ENCODE peak calls at places on chromosomes 6 and 20, in six cellular contexts. E is fibroblast of mammary gland, D is PC-9, I is endodermal cell, P is IMR-90, Y is adipocyte. M is an unnamed sample.

GRCh38 chr6:118896339-118897136 is 2.6 kb downstream of the ASF1A start:
- DNase-seq in E (peak; percentile 63), D (peak; percentile 16), I (no peak), P (peak; percentile 69), Y (peak; percentile 65), M (no peak)

GRCh38 chr6:22470454-22471368 is 98.7 kb upstream of the HDGFL1 start:
- DNase-seq in E (peak; percentile 65), D (peak; percentile 55), I (peak; percentile 43), P (peak; percentile 51), Y (peak; percentile 87), M (no peak)

GRCh38 chr6:135128268-135128914 is 52.7 kb upstream of the MYB start:
- DNase-seq in E (no peak), D (no peak), I (no peak), P (no peak), Y (no peak), M (no peak)

GRCh38 chr20:25338112-25339023 is 52.3 kb downstream of the ABHD12 start:
- DNase-seq in E (no peak), D (no peak), I (no peak), P (no peak), Y (no peak), M (no peak)

GRCh38 chr6:165308926-165309731 is at the start of gene C6orf118:
- DNase-seq in E (peak; percentile 47), D (no peak), I (peak; percentile 94), P (peak; percentile 59), Y (peak; percentile 32), M (peak; percentile 59)

GRCh38 chr6:85660181-85660611 is 17.5 kb upstream of the SYNCRIP start:
- DNase-seq in E (peak; percentile 97), D (no peak), I (no peak), P (peak; percentile 98), Y (peak; percentile 90), M (peak; percentile 57)

GRCh38 chr6:136669299-136669699 is 119.1 kb upstream of the MAP7 start:
- DNase-seq in E (peak; percentile 97), D (no peak), I (no peak), P (peak; percentile 89), Y (peak; percentile 88), M (peak; percentile 82)

GRCh38 chr6:168550326-168550725 is 109.3 kb downstream of the SMOC2 start:
- DNase-seq in E (no peak), D (no peak), I (no peak), P (no peak), Y (no peak), M (no peak)

GRCh38 chr6:170087946-170088348 is 202.9 kb downstream of the DLL1 start:
- DNase-seq in E (no peak), D (no peak), I (no peak), P (no peak), Y (no peak), M (no peak)

GRCh38 chr20:33773412-33774089 is 37.6 kb upstream of the CHMP4B start:
- DNase-seq in E (no peak), D (no peak), I (no peak), P (no peak), Y (no peak), M (no peak)

GRCh38 chr20:23050847-23051627 is 1.6 kb upstream of the THBD start:
- DNase-seq in E (peak; percentile 87), D (peak; percentile 73), I (peak; percentile 98), P (peak; percentile 52), Y (peak; percentile 88), M (peak; percentile 56)

GRCh38 chr20:11445891-11446290 is 471.8 kb upstream of the BTBD3 start:
- DNase-seq in E (peak; percentile 18), D (no peak), I (no peak), P (peak; percentile 56), Y (peak; percentile 73), M (no peak)

GRCh38 chr6:27864906-27865883 is 47.0 kb downstream of the OR2B2 start:
- DNase-seq in E (peak; percentile 99), D (peak; percentile 67), I (peak; percentile 92), P (peak; percentile 99), Y (peak; percentile 98), M (peak; percentile 97)

GRCh38 chr6:163814494-163815364 is 400.2 kb downstream of the QKI start:
- DNase-seq in E (peak; percentile 96), D (no peak), I (no peak), P (peak; percentile 88), Y (peak; percentile 80), M (no peak)

GRCh38 chr6:18339599-18339998 is 47.6 kb upstream of the RNF144B start:
- DNase-seq in E (no peak), D (no peak), I (no peak), P (no peak), Y (no peak), M (no peak)

GRCh38 chr6:23526519-23526918 is 599.5 kb upstream of the NRSN1 start:
- DNase-seq in E (peak; percentile 69), D (no peak), I (no peak), P (peak; percentile 23), Y (no peak), M (no peak)

GRCh38 chr6:33755070-33755869 is 8.6 kb upstream of the IP6K3 start:
- DNase-seq in E (no peak), D (peak; percentile 36), I (no peak), P (no peak), Y (no peak), M (no peak)

GRCh38 chr6:139839506-139840156 is 465.2 kb upstream of the CITED2 start:
- DNase-seq in E (no peak), D (no peak), I (no peak), P (no peak), Y (no peak), M (no peak)

GRCh38 chr6:16764188-16764950 is 3.1 kb upstream of the ATXN1 start:
- DNase-seq in E (peak; percentile 65), D (no peak), I (no peak), P (peak; percentile 76), Y (peak; percentile 80), M (no peak)

GRCh38 chr6:46013639-46014038 is 2.0 kb downstream of the CLIC5 start:
- DNase-seq in E (no peak), D (no peak), I (no peak), P (no peak), Y (no peak), M (no peak)

GRCh38 chr6:169831450-169832246 is 80.2 kb downstream of the ERMARD start:
- DNase-seq in E (peak; percentile 49), D (peak; percentile 37), I (peak; percentile 97), P (peak; percentile 36), Y (peak; percentile 86), M (peak; percentile 14)

GRCh38 chr6:23655502-23655901 is 470.5 kb upstream of the NRSN1 start:
- DNase-seq in E (no peak), D (no peak), I (no peak), P (no peak), Y (no peak), M (no peak)

GRCh38 chr6:143176090-143177021 is 115.7 kb downstream of the AIG1 start:
- DNase-seq in E (peak; percentile 90), D (peak; percentile 9), I (peak; percentile 74), P (peak; percentile 88), Y (peak; percentile 80), M (peak; percentile 35)

GRCh38 chr6:44642870-44643522 is 255.5 kb downstream of the CDC5L start:
- DNase-seq in E (peak; percentile 90), D (no peak), I (no peak), P (peak; percentile 18), Y (no peak), M (no peak)

GRCh38 chr6:164612731-164613130 is 696.7 kb downstream of the C6orf118 start:
- DNase-seq in E (no peak), D (no peak), I (no peak), P (no peak), Y (no peak), M (no peak)

GRCh38 chr6:21164768-21165326 is 428.7 kb upstream of the SOX4 start:
- DNase-seq in E (peak; percentile 22), D (no peak), I (no peak), P (peak; percentile 52), Y (no peak), M (no peak)
- H3K4me3 ChIP-seq in E (no peak overlapping the region), D (no peak overlapping the region), I (no peak overlapping the region), P (no peak overlapping the region), Y (no peak overlapping the region), M (no peak overlapping the region)

DNA sequence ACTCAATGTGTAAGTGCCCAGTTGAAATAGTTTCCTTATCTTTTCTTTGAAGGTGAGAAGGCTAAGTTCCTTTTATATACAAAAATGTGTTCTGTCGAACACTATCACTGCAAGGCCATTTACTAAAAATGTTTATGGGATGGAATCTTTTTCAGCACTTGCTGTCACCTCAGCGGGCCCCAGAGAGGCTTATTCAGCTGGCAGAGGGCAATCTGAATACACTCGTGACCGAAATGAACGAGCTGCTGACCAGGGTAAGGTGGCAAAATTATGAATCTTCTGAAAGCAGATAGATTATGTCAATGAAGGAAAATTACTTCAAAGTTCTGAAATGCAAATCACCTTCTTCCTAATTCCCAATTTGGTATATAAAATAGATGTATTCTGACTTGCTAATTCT is 340.2 kb downstream of the ARHGAP18 start:
- DNase-seq in E (no peak), D (no peak), I (no peak), P (no peak), Y (no peak), M (no peak)
- H3K4me3 ChIP-seq in E (no peak overlapping the region), D (no peak overlapping the region), I (no peak overlapping the region), P (no peak overlapping the region), Y (peak overlapping the region; percentile 44), M (no peak overlapping the region)

DNA sequence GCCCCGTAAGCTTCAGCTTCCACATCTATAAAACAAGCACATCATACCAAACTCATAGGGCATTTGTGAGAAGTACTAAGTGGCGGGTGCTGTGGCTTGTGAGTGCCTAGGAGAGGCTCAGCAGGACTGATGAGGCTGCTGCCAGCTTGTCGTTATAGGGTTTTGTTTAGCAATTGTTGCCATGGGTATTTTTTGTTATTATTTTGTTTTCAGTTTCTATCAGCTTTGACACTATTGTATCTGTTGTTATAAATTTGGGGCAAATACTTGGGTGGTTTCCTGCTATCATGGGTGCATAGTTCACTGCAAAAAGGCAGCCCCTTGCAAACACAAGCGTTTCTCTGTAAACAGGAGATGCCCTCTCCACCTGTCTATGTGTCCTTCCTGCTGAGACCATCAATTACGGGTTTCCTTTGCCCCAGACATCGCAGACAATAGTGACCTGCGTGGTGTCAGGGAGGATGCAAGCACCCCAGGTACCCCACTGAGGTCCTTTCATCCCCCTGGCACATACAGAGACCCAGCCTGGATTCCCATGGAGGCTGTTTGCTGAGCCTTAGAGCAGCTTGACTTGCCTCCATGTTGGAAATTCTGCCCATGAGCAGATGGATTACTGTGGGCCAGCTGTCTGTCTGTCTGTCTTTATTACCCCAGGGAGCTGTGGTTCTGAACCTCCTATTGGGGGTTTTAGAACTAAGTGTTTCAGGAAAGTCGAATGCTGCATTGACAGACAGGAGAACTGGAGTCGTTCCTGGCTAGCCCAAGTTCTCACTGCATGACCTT is 3.2 kb upstream of the CCDC167 start:
- DNase-seq in E (no peak), D (no peak), I (no peak), P (no peak), Y (no peak), M (no peak)
- H3K4me3 ChIP-seq in E (no peak overlapping the region), D (no peak overlapping the region), I (no peak overlapping the region), P (no peak overlapping the region), Y (no peak overlapping the region), M (no peak overlapping the region)

GRCh38 chr20:51796332-51796731 is 6.0 kb downstream of the SALL4 start:
- DNase-seq in E (no peak), D (no peak), I (no peak), P (no peak), Y (no peak), M (no peak)

GRCh38 chr20:51800132-51800721 is 2.1 kb downstream of the SALL4 start:
- DNase-seq in E (peak; percentile 16), D (peak; percentile 84), I (peak; percentile 99), P (no peak), Y (peak; percentile 80), M (no peak)

GRCh38 chr20:51799586-51799985 is 2.7 kb downstream of the SALL4 start:
- DNase-seq in E (no peak), D (no peak), I (no peak), P (no peak), Y (no peak), M (no peak)

GRCh38 chr20:51800769-51801219 is 1.5 kb downstream of the SALL4 start:
- DNase-seq in E (no peak), D (peak; percentile 20), I (peak; percentile 78), P (no peak), Y (peak; percentile 56), M (no peak)

GRCh38 chr20:51797357-51798025 is 4.8 kb downstream of the SALL4 start:
- DNase-seq in E (no peak), D (no peak), I (peak; percentile 64), P (peak; percentile 15), Y (no peak), M (no peak)
- H3K4me3 ChIP-seq in E (no peak overlapping the region), D (peak overlapping the region; percentile 1), I (peak overlapping the region; percentile 99), P (no peak overlapping the region), Y (no peak overlapping the region), M (no peak overlapping the region)

M was measured in kidney epithelial cell.